ENCODE peak calls at places on chromosomes 3 and 15, in four cellular contexts. Y is WERI-Rb-1, V is esophagus squamous epithelium, S is tibial artery. W is an unnamed sample.

GRCh38 chr3:81702126-81702525 is 59.3 kb downstream of the GBE1 start:
- DNase-seq in S (no peak), Y (no peak), V (no peak), W (no peak)

GRCh38 chr15:51331141-51331540 is 7.3 kb downstream of the CYP19A1 start:
- DNase-seq in S (no peak), V (no peak), Y (no peak), W (no peak)

GRCh38 chr3:169218314-169218983 is 445.1 kb downstream of the MECOM start:
- DNase-seq in S (peak; percentile 37), Y (peak; percentile 46), V (no peak), W (peak; percentile 42)

GRCh38 chr3:102353804-102354203 is 81.0 kb upstream of the ZPLD1 start:
- DNase-seq in V (no peak), S (no peak), Y (no peak), W (no peak)

GRCh38 chr15:87228460-87228859 is 1028.1 kb downstream of the NTRK3 start:
- DNase-seq in Y (no peak), S (no peak), V (no peak), W (no peak)

GRCh38 chr3:194119831-194120230 is 16.1 kb upstream of the HES1 start:
- DNase-seq in V (no peak), S (no peak), Y (no peak), W (no peak)

GRCh38 chr3:188583476-188584161 is 429.7 kb downstream of the LPP start:
- DNase-seq in V (no peak), S (no peak), Y (no peak), W (no peak)

GRCh38 chr3:124565013-124565412 is 165.2 kb upstream of the UMPS start:
- DNase-seq in V (no peak), Y (peak; percentile 77), S (peak; percentile 62), W (peak; percentile 89)

GRCh38 chr3:44865272-44866005 is 3.7 kb downstream of the TMEM42 start:
- DNase-seq in Y (no peak), V (no peak), S (no peak), W (no peak)

GRCh38 chr3:143443851-143444331 is 324.3 kb downstream of the CHST2 start:
- DNase-seq in S (peak; percentile 80), Y (no peak), V (no peak), W (peak; percentile 68)

GRCh38 chr15:40871749-40872617 is 2.1 kb downstream of the RHOV start:
- DNase-seq in V (no peak), S (no peak), Y (no peak), W (no peak)

GRCh38 chr3:18559323-18559972 is 134.3 kb upstream of the SATB1 start:
- DNase-seq in Y (peak; percentile 40), V (no peak), S (no peak), W (no peak)

GRCh38 chr3:46107682-46108081 is 80.4 kb upstream of the XCR1 start:
- DNase-seq in V (no peak), S (no peak), Y (no peak), W (no peak)

GRCh38 chr3:48155122-48155521 is 33.1 kb downstream of the CDC25A start:
- DNase-seq in Y (no peak), V (no peak), S (no peak), W (no peak)

GRCh38 chr15:57832183-57832582 is 125.7 kb downstream of the POLR2M start:
- DNase-seq in V (no peak), S (no peak), Y (no peak), W (no peak)

GRCh38 chr15:84821501-84822021 is 4.4 kb downstream of the ALPK3 start:
- DNase-seq in Y (no peak), V (no peak), S (no peak), W (no peak)

GRCh38 chr15:42427429-42428223 is 63.3 kb downstream of the ZNF106 start:
- DNase-seq in Y (no peak), V (no peak), S (no peak), W (no peak)

GRCh38 chr3:14532691-14533456 is 7.3 kb downstream of the GRIP2 start:
- DNase-seq in V (no peak), S (no peak), Y (peak; percentile 91), W (no peak)

GRCh38 chr3:36796896-36797295 is 32.5 kb upstream of the DCLK3 start:
- DNase-seq in Y (no peak), S (no peak), V (no peak), W (no peak)

GRCh38 chr3:9009976-9010545 is 46.8 kb upstream of the RAD18 start:
- DNase-seq in Y (no peak), S (no peak), V (no peak), W (no peak)

GRCh38 chr15:45276851-45277250 is 24.8 kb downstream of the SLC28A2 start:
- DNase-seq in Y (no peak), V (no peak), S (no peak), W (no peak)

GRCh38 chr3:119259821-119260220 is 19.1 kb upstream of the B4GALT4 start:
- DNase-seq in V (no peak), S (no peak), Y (no peak), W (no peak)

GRCh38 chr3:122058294-122058693 is 3.1 kb downstream of the CD86 start:
- DNase-seq in Y (no peak), V (no peak), S (no peak), W (no peak)

GRCh38 chr15:46921906-46922305 is 795.4 kb upstream of the SEMA6D start:
- DNase-seq in V (no peak), Y (no peak), S (no peak), W (no peak)

GRCh38 chr3:156535162-156535627 is 19.7 kb downstream of the SSR3 start:
- DNase-seq in S (peak; percentile 83), V (no peak), Y (no peak), W (peak; percentile 35)

GRCh38 chr15:82968066-82968465 is 15.5 kb upstream of the HOMER2 start:
- DNase-seq in Y (no peak), S (no peak), V (no peak), W (no peak)

GRCh38 chr15:53830707-53831386 is 71.4 kb upstream of the WDR72 start:
- DNase-seq in S (no peak), Y (no peak), V (no peak), W (no peak)

GRCh38 chr3:77620009-77620408 is 580.1 kb downstream of the ROBO2 start:
- DNase-seq in S (no peak), V (no peak), Y (no peak), W (no peak)

GRCh38 chr15:68431792-68432401 is at the start of gene ITGA11:
- DNase-seq in Y (peak; percentile 79), S (peak; percentile 82), V (no peak), W (peak; percentile 53)

GRCh38 chr15:95018888-95019545 is 787.7 kb downstream of the MCTP2 start:
- DNase-seq in V (no peak), S (no peak), Y (no peak), W (no peak)

GRCh38 chr15:83108266-83109219 is 1.1 kb downstream of the TM6SF1 start:
- DNase-seq in Y (no peak), V (peak; percentile 3), S (peak; percentile 67), W (peak; percentile 35)

GRCh38 chr3:126490619-126491018 is 14.9 kb upstream of the ZXDC start:
- DNase-seq in Y (peak; percentile 71), V (no peak), S (no peak), W (no peak)
- TF ChIP-seq CTCF in Y (peak; percentile 79), V (no peak), S (no peak), W (no peak)

GRCh38 chr15:50210462-50211264 is 28.7 kb downstream of the SLC27A2 start:
- DNase-seq in S (no peak), Y (peak; percentile 96), V (no peak), W (no peak)
- TF ChIP-seq CTCF in S (no peak), Y (peak; percentile 15), V (no peak), W (no peak)

GRCh38 chr15:69604050-69604378 is 151.4 kb downstream of the RPLP1 start:
- DNase-seq in Y (peak; percentile 43), V (no peak), S (no peak), W (no peak)
- TF ChIP-seq CTCF in Y (peak; percentile 43), V (peak; percentile 27), S (no peak), W (no peak)

GRCh38 chr3:73052857-73053256 is 8.6 kb upstream of the EBLN2 start:
- DNase-seq in S (no peak), Y (no peak), V (no peak), W (no peak)

GRCh38 chr3:73061416-73061815 is at the start of gene EBLN2:
- DNase-seq in Y (no peak), S (no peak), V (no peak), W (no peak)

GRCh38 chr3:73060302-73060723 is 1.1 kb upstream of the EBLN2 start:
- DNase-seq in V (no peak), S (no peak), Y (no peak), W (no peak)

GRCh38 chr3:73055583-73056364 is 5.7 kb upstream of the EBLN2 start:
- DNase-seq in Y (peak; percentile 46), V (no peak), S (no peak), W (no peak)

GRCh38 chr3:73056365-73057150 is 4.9 kb upstream of the EBLN2 start:
- DNase-seq in V (no peak), S (no peak), Y (no peak), W (no peak)
- TF ChIP-seq CTCF in V (peak; percentile 28), S (peak; percentile 68), Y (peak; percentile 5), W (peak; percentile 56)

GRCh38 chr15:32956006-32956405 is 238.2 kb downstream of the GREM1 start:
- DNase-seq in S (no peak), V (no peak), Y (peak; percentile 38), W (no peak)
- TF ChIP-seq CTCF in S (peak; percentile 49), V (peak; percentile 6), Y (peak; percentile 51), W (no peak)

GRCh38 chr15:74243431-74243830 is 7.3 kb downstream of the CCDC33 start:
- DNase-seq in S (no peak), V (no peak), Y (peak; percentile 86), W (no peak)

GRCh38 chr15:74240897-74241614 is 4.9 kb downstream of the CCDC33 start:
- DNase-seq in V (no peak), Y (no peak), S (no peak), W (no peak)

GRCh38 chr15:74238984-74239645 is 3.0 kb downstream of the CCDC33 start:
- DNase-seq in Y (no peak), S (no peak), V (no peak), W (no peak)

GRCh38 chr15:74242296-74242929 is 6.3 kb downstream of the CCDC33 start:
- DNase-seq in Y (peak; percentile 87), S (no peak), V (no peak), W (no peak)

GRCh38 chr15:74240002-74240568 is 4.0 kb downstream of the CCDC33 start:
- DNase-seq in V (no peak), S (peak; percentile 73), Y (no peak), W (peak; percentile 21)
- TF ChIP-seq CTCF in V (peak; percentile 40), S (peak; percentile 48), Y (peak; percentile 11), W (peak; percentile 22)

DNA sequence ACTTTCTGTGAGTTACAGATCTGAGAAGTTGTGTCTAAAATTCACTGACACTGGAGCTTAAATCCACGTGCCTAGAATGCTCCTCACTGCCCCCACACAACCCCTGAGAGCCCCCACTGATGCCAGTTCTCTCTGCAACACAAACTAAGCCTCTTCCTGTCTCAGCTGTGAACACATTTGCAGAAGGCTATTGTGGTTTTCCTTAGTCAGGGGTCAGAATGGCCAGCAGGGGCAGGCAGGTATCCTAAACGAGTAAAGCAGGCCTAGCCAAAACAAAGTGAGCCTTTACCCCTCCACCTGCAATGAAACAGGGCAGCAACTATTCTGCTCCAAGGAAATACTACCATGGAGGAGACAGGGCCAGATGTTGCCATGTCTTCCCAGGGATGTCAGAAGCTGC is 78.6 kb downstream of the FHIT start:
- DNase-seq in V (no peak), S (no peak), Y (peak; percentile 11), W (no peak)
- TF ChIP-seq CTCF in V (no peak), S (no peak), Y (peak; percentile 50), W (no peak)

W was measured in tibial nerve.